ENCODE peak calls at places on chromosomes 6 and 20, in eight cellular contexts. X is heart right ventricle; T is CD8-positive, alpha-beta T cell; C is neuronal stem cell; K is IMR-90; F is psoas muscle; J is OCI-LY7; Y is HepG2. I is an unnamed sample.
A peak's percentile ranks its signal among the peaks of the same experiment; 100 is the strongest.

GRCh38 chr20:8829232-8829631 is 239.7 kb upstream of the PLCB4 start:
- DNase-seq in X (no peak), T (no peak), C (no peak), K (no peak), F (no peak), J (no peak), Y (no peak), I (no peak)

GRCh38 chr20:44448753-44449546 is 26.7 kb upstream of the TTPAL start:
- DNase-seq in X (no peak), T (no peak), C (peak; percentile 27), K (no peak), F (no peak), J (peak; percentile 24), Y (peak; percentile 68), I (no peak)

GRCh38 chr20:22312744-22313346 is 271.5 kb downstream of the FOXA2 start:
- DNase-seq in X (peak; percentile 9), T (no peak), C (peak; percentile 38), K (peak; percentile 25), F (no peak), J (peak; percentile 7), Y (peak; percentile 53), I (no peak)

GRCh38 chr20:50604451-50604850 is 86.9 kb downstream of the RIPOR3 start:
- DNase-seq in X (no peak), T (no peak), C (no peak), K (no peak), F (no peak), J (no peak), Y (no peak), I (no peak)

GRCh38 chr6:166307981-166308768 is at the start of gene PRR18:
- DNase-seq in X (no peak), T (no peak), C (peak; percentile 31), K (no peak), F (no peak), J (peak; percentile 65), Y (no peak), I (no peak)

GRCh38 chr20:56566621-56567020 is 33.6 kb downstream of the FAM209B start:
- DNase-seq in X (peak; percentile 9), T (no peak), C (no peak), K (no peak), F (no peak), J (no peak), Y (peak; percentile 38), I (no peak)

GRCh38 chr6:91462236-91462635 is 875.4 kb upstream of the MAP3K7 start:
- DNase-seq in X (no peak), T (no peak), C (no peak), K (peak; percentile 75), F (no peak), J (no peak), Y (no peak), I (no peak)

GRCh38 chr20:48759631-48760245 is 68.1 kb downstream of the PREX1 start:
- DNase-seq in X (no peak), T (no peak), C (no peak), K (no peak), F (no peak), J (peak; percentile 27), Y (no peak), I (no peak)

GRCh38 chr6:169046021-169046420 is 207.6 kb downstream of the THBS2 start:
- DNase-seq in X (no peak), T (no peak), C (no peak), K (no peak), F (no peak), J (no peak), Y (no peak), I (no peak)

DNA sequence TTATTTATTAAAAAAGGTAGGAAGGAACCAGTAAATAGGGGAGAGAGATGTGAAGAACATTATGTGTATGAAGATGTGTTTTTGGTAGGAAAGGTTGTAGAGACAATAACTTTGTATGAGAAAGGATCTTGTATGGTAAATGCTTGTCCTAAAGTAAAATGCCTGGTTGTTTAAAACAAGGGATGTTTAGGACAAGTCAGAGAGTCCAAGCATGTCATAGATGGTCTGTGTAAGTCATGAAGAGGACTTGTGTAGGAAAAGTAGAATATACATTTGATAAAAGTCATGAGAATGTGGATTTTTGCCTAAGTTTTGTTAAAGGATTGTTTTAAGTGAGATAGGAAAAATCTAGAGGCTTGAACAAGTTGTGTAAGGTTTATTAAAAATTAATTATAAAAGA is 325.1 kb downstream of the CDH26 start:
- DNase-seq in X (no peak), T (no peak), C (no peak), K (no peak), F (no peak), J (peak; percentile 13), Y (no peak), I (no peak)
- H3K9me3 ChIP-seq in X (peaks cover 29% of the 10 kb centered on the region), T (no peaks in the 10 kb centered on the region), C (peaks cover 13% of the 10 kb centered on the region), K (peaks cover 8% of the 10 kb centered on the region), F (no peaks in the 10 kb centered on the region), J (peaks cover 16% of the 10 kb centered on the region), Y (peaks cover 91% of the 10 kb centered on the region), I (no peaks in the 10 kb centered on the region)

DNA sequence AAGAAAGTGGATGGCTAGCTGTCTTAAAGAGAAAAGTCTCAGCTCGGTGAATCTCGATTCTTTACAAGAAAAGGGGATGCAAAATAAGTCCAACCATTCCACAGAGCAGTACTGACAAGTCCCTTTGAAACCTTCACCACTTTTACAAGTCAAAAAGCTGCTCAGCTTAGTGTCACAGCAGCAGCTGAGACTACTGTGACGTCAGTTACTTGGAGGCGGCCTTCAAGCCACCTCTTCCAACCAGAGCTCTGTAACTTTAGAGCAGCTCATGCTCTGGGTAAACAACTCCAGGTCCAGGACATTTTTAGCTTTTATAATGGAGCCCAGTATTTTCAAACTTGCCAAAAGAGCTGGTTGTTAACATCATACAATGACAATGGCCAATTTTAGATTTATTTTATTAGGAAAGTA is at the start of gene KIAA0408:
- DNase-seq in X (peak; percentile 60), T (no peak), C (peak; percentile 50), K (peak; percentile 87), F (peak; percentile 52), J (no peak), Y (no peak), I (peak; percentile 70)
- H3K4me3 ChIP-seq in X (peak within 1 kb of the TSS; percentile 33), T (no peak within 1 kb of the TSS), C (no peak within 1 kb of the TSS), K (peak within 1 kb of the TSS; percentile 5), F (peak within 1 kb of the TSS; percentile 79), J (no peak within 1 kb of the TSS), Y (no peak within 1 kb of the TSS), I (peak within 1 kb of the TSS; percentile 41)

GRCh38 chr20:59636791-59637370 is 32.5 kb downstream of the PHACTR3 start:
- DNase-seq in X (no peak), T (no peak), C (no peak), K (no peak), F (no peak), J (no peak), Y (no peak), I (no peak)
- H3K9me3 ChIP-seq in X (no peaks in the 10 kb centered on the region), T (no peaks in the 10 kb centered on the region), C (peaks cover 15% of the 10 kb centered on the region), K (peaks cover 21% of the 10 kb centered on the region), F (no peaks in the 10 kb centered on the region), J (no peaks in the 10 kb centered on the region), Y (no peaks in the 10 kb centered on the region), I (no peaks in the 10 kb centered on the region)

GRCh38 chr20:1267161-1267560 is 1.1 kb downstream of the SNPH start:
- DNase-seq in X (no peak), T (no peak), C (no peak), K (no peak), F (no peak), J (no peak), Y (no peak), I (no peak)
- H3K4me3 ChIP-seq in X (peak overlapping the region; percentile 96), T (peak overlapping the region; percentile 51), C (no peak overlapping the region), K (no peak overlapping the region), F (peak overlapping the region; percentile 86), J (no peak overlapping the region), Y (no peak overlapping the region), I (peak overlapping the region; percentile 50)

GRCh38 chr6:90198758-90199425 is 97.8 kb downstream of the BACH2 start:
- DNase-seq in X (no peak), T (peak; percentile 45), C (no peak), K (no peak), F (no peak), J (no peak), Y (no peak), I (no peak)
- H3K9me3 ChIP-seq in X (no peaks in the 10 kb centered on the region), T (no peaks in the 10 kb centered on the region), C (peaks cover 17% of the 10 kb centered on the region), K (no peaks in the 10 kb centered on the region), F (no peaks in the 10 kb centered on the region), J (peaks cover 51% of the 10 kb centered on the region), Y (no peaks in the 10 kb centered on the region), I (no peaks in the 10 kb centered on the region)

DNA sequence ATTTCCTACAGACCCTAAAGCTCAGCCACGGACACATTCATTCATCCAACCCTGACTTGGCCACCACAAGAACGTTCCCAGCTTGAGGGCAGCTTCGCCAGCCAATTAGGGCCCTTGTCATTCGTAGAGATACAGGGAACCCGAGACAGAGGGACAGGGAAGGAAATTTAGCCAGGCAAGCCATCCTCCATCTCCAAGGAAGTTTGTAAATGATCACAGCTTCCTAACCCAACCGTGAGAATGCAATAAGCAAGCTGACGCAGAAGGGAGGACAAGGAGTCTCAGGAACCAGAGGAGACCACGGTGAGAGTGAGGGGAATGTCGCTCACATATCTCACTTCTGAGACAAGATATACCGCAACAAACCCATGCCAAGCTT is 1.4 kb downstream of the TRAM2 start:
- DNase-seq in X (no peak), T (no peak), C (no peak), K (no peak), F (no peak), J (no peak), Y (no peak), I (no peak)
- H3K4me3 ChIP-seq in X (peak overlapping the region; percentile 94), T (peak overlapping the region; percentile 19), C (no peak overlapping the region), K (peak overlapping the region; percentile 88), F (peak overlapping the region; percentile 98), J (peak overlapping the region; percentile 75), Y (peak overlapping the region; percentile 97), I (peak overlapping the region; percentile 69)

GRCh38 chr6:25130518-25130917 is 148.7 kb upstream of the CARMIL1 start:
- DNase-seq in X (no peak), T (no peak), C (no peak), K (no peak), F (no peak), J (no peak), Y (no peak), I (no peak)
- H3K9me3 ChIP-seq in X (peaks cover 19% of the 10 kb centered on the region), T (no peaks in the 10 kb centered on the region), C (no peaks in the 10 kb centered on the region), K (peaks cover 3% of the 10 kb centered on the region), F (no peaks in the 10 kb centered on the region), J (peaks cover 36% of the 10 kb centered on the region), Y (peaks cover 19% of the 10 kb centered on the region), I (no peaks in the 10 kb centered on the region)

DNA sequence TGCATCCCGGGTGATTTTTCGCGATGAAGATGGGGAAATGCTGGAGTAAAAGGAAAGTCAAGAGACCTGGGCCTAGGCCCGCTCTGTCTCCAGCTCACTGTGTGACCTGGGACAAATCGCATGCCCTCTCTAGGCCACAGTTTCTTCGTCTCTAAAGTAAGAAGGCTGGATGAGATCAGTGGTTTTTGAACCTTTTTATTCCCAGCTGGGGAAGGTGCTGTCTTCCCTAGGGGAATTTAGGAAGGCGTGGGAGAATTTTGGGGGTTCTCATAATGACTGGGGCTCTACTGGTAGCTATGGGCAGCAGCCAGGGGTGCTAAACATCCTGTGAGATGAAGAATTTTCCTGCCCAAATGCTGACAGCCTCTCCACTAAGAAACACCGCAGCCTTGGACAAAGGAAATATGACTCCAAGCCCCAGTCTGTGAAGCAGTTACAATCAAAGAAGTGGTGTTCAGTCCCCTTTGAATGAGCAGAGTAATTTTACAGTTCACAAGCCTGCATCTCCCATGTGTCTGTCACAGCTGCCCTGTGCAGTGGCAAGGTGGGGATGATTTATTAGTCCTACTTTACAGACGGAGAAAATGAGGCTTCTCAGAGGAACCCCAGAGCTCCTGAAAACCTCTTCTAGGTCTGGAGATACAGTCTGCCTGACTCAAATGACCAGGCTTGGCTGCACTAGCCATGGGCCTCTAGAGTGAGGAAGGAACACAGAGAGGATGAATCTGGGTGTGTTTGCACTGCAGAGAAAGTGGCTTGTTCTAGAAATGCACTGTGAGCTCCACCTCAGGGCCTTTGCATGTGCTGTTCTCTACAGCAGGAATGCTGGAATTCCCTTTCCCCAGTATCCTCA is 57.2 kb downstream of the RAB44 start:
- DNase-seq in X (no peak), T (no peak), C (no peak), K (no peak), F (no peak), J (peak; percentile 31), Y (no peak), I (no peak)
- H3K4me3 ChIP-seq in X (no peak overlapping the region), T (no peak overlapping the region), C (no peak overlapping the region), K (no peak overlapping the region), F (no peak overlapping the region), J (peak overlapping the region; percentile 69), Y (no peak overlapping the region), I (no peak overlapping the region)